ENCODE peak calls at places on chromosomes 7 and 10, in eight cellular contexts. One of them, this sample, is unnamed.

GRCh38 chr7:101125989-101126650 is 784 bp upstream of the SERPINE1 start:
- DNase-seq in HFF-Myc: peak
- DNase-seq in cardiac muscle cell: no peak
- DNase-seq in fibroblast of mammary gland: peak
- DNase-seq in AG04450: no peak
- DNase-seq in AG10803: peak
- DNase-seq in mesenchymal stem cell: no peak
- DNase-seq in cardiac fibroblast: peak
- DNase-seq in this sample: no peak

GRCh38 chr7:54542920-54543539 is 855 bp downstream of the VSTM2A start:
- DNase-seq in cardiac fibroblast: peak
- DNase-seq in HFF-Myc: peak
- DNase-seq in mesenchymal stem cell: peak
- DNase-seq in AG10803: peak
- DNase-seq in AG04450: no peak
- DNase-seq in fibroblast of mammary gland: peak
- DNase-seq in cardiac muscle cell: peak
- DNase-seq in this sample: peak

GRCh38 chr7:140358771-140359095 is 39.6 kb downstream of the SLC37A3 start:
- DNase-seq in cardiac fibroblast: no peak
- DNase-seq in fibroblast of mammary gland: no peak
- DNase-seq in AG04450: no peak
- DNase-seq in AG10803: no peak
- DNase-seq in mesenchymal stem cell: no peak
- DNase-seq in cardiac muscle cell: no peak
- DNase-seq in HFF-Myc: no peak
- DNase-seq in this sample: no peak

GRCh38 chr7:111357691-111358090 is 204.6 kb downstream of the IMMP2L start:
- DNase-seq in cardiac muscle cell: no peak
- DNase-seq in mesenchymal stem cell: peak
- DNase-seq in cardiac fibroblast: peak
- DNase-seq in HFF-Myc: peak
- DNase-seq in AG04450: no peak
- DNase-seq in fibroblast of mammary gland: peak
- DNase-seq in AG10803: peak
- DNase-seq in this sample: no peak

GRCh38 chr7:138186951-138187351 is 110.7 kb downstream of the AKR1D1 start:
- DNase-seq in AG04450: no peak
- DNase-seq in cardiac muscle cell: no peak
- DNase-seq in AG10803: peak
- DNase-seq in fibroblast of mammary gland: no peak
- DNase-seq in mesenchymal stem cell: peak
- DNase-seq in HFF-Myc: no peak
- DNase-seq in cardiac fibroblast: peak
- DNase-seq in this sample: no peak

GRCh38 chr7:155293721-155294642 is 3.7 kb upstream of the INSIG1 start:
- DNase-seq in AG04450: no peak
- DNase-seq in fibroblast of mammary gland: no peak
- DNase-seq in cardiac muscle cell: no peak
- DNase-seq in AG10803: no peak
- DNase-seq in HFF-Myc: no peak
- DNase-seq in mesenchymal stem cell: no peak
- DNase-seq in cardiac fibroblast: peak
- DNase-seq in this sample: no peak

GRCh38 chr7:87217983-87218653 is 1.4 kb downstream of the TMEM243 start:
- DNase-seq in AG04450: no peak
- DNase-seq in cardiac muscle cell: no peak
- DNase-seq in AG10803: no peak
- DNase-seq in cardiac fibroblast: no peak
- DNase-seq in mesenchymal stem cell: no peak
- DNase-seq in fibroblast of mammary gland: no peak
- DNase-seq in HFF-Myc: no peak
- DNase-seq in this sample: no peak

GRCh38 chr10:97975598-97975997 is 54.8 kb downstream of the CRTAC1 start:
- DNase-seq in AG10803: no peak
- DNase-seq in HFF-Myc: no peak
- DNase-seq in cardiac fibroblast: no peak
- DNase-seq in fibroblast of mammary gland: no peak
- DNase-seq in mesenchymal stem cell: no peak
- DNase-seq in AG04450: no peak
- DNase-seq in cardiac muscle cell: no peak
- DNase-seq in this sample: peak

GRCh38 chr7:135971366-135971725 is 5.8 kb downstream of the MTPN start:
- DNase-seq in AG04450: no peak
- DNase-seq in mesenchymal stem cell: no peak
- DNase-seq in cardiac muscle cell: no peak
- DNase-seq in cardiac fibroblast: no peak
- DNase-seq in HFF-Myc: no peak
- DNase-seq in fibroblast of mammary gland: no peak
- DNase-seq in AG10803: no peak
- DNase-seq in this sample: no peak

GRCh38 chr10:128542659-128543058 is 416.4 kb upstream of the MKI67 start:
- DNase-seq in AG10803: no peak
- DNase-seq in fibroblast of mammary gland: no peak
- DNase-seq in HFF-Myc: no peak
- DNase-seq in mesenchymal stem cell: no peak
- DNase-seq in AG04450: no peak
- DNase-seq in cardiac muscle cell: peak
- DNase-seq in cardiac fibroblast: no peak
- DNase-seq in this sample: no peak

GRCh38 chr10:43084812-43085211 is 7.9 kb downstream of the RET start:
- DNase-seq in cardiac muscle cell: no peak
- DNase-seq in AG10803: no peak
- DNase-seq in AG04450: no peak
- DNase-seq in cardiac fibroblast: no peak
- DNase-seq in mesenchymal stem cell: no peak
- DNase-seq in fibroblast of mammary gland: no peak
- DNase-seq in HFF-Myc: no peak
- DNase-seq in this sample: no peak

DNA sequence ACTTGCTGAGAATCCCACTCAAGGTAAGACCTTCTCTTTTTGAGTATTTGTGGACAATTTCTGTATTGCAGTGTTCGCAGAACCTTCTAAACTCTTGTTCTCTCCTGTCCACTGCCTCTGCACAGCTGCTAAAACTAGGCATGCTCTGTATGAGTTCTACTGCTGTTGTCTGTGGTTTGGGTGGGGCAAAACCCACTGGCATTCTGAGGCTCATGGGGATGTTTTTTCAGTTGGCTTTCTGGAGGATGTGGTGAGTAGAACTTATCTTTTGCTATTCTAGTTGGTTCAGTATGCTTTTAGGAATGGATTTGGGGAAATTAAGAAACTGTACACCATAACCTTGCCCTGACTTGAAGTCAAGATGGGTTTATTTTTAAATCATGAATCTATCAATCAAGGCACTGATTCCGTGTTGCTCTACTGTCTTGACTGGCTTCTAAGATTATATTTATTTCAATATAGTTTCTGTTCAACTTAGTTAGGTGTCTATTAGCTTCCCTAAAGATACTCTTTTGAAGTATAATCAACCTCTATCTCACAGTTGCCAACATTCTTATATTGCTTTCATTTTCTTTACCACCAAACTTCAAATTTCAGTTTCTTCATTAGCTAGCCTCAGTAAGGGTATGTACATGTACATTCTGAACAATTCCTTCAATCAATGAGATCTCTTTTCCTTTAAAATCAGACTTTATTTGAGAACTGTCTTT is 25.0 kb upstream of the C1GALT1 start:
- DNase-seq in cardiac muscle cell: no peak
- DNase-seq in mesenchymal stem cell: peak
- DNase-seq in fibroblast of mammary gland: peak
- DNase-seq in AG10803: peak
- DNase-seq in cardiac fibroblast: peak
- DNase-seq in HFF-Myc: no peak
- DNase-seq in AG04450: peak
- DNase-seq in this sample: no peak
- H3K4me3 ChIP-seq in cardiac muscle cell: no peak
- H3K4me3 ChIP-seq in mesenchymal stem cell: peak
- H3K4me3 ChIP-seq in fibroblast of mammary gland: peak
- H3K4me3 ChIP-seq in AG10803: peak
- H3K4me3 ChIP-seq in cardiac fibroblast: no peak
- H3K4me3 ChIP-seq in HFF-Myc: no peak
- H3K4me3 ChIP-seq in AG04450: peak
- H3K4me3 ChIP-seq in this sample: no peak

DNA sequence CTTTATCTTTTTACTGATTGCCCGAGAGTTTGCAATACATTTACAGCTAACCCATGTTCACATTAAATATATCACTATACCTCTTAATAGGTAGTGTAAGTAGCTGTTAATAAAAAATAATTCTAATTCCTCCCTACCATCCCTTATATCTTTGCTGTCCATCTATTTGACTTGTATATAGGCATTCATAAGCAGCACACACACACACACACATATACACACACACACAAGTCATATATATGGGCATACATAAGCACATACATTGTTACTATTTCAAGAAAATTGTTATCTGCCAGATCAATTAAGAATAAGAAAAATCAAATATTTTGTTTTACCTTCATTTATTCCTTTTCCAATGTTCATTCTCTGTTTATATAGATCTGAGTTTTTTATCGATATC is 176.4 kb downstream of the PPP1R3A start:
- DNase-seq in AG10803: no peak
- DNase-seq in AG04450: no peak
- DNase-seq in mesenchymal stem cell: no peak
- DNase-seq in cardiac muscle cell: no peak
- DNase-seq in cardiac fibroblast: no peak
- DNase-seq in HFF-Myc: no peak
- DNase-seq in fibroblast of mammary gland: no peak
- DNase-seq in this sample: no peak
- H3K4me3 ChIP-seq in AG10803: no peak
- H3K4me3 ChIP-seq in AG04450: no peak
- H3K4me3 ChIP-seq in mesenchymal stem cell: no peak
- H3K4me3 ChIP-seq in cardiac muscle cell: no peak
- H3K4me3 ChIP-seq in cardiac fibroblast: no peak
- H3K4me3 ChIP-seq in HFF-Myc: no peak
- H3K4me3 ChIP-seq in fibroblast of mammary gland: no peak
- H3K4me3 ChIP-seq in this sample: no peak

GRCh38 chr10:125340871-125341270 is 180.5 kb upstream of the CTBP2 start:
- DNase-seq in cardiac muscle cell: no peak
- DNase-seq in AG04450: no peak
- DNase-seq in AG10803: no peak
- DNase-seq in cardiac fibroblast: peak
- DNase-seq in fibroblast of mammary gland: peak
- DNase-seq in mesenchymal stem cell: peak
- DNase-seq in HFF-Myc: no peak
- DNase-seq in this sample: no peak

GRCh38 chr10:125341611-125342010 is 181.2 kb upstream of the CTBP2 start:
- DNase-seq in mesenchymal stem cell: peak
- DNase-seq in AG04450: no peak
- DNase-seq in HFF-Myc: no peak
- DNase-seq in cardiac fibroblast: no peak
- DNase-seq in fibroblast of mammary gland: no peak
- DNase-seq in cardiac muscle cell: no peak
- DNase-seq in AG10803: no peak
- DNase-seq in this sample: no peak

GRCh38 chr10:125348536-125348935 is 188.2 kb upstream of the CTBP2 start:
- DNase-seq in mesenchymal stem cell: no peak
- DNase-seq in cardiac fibroblast: no peak
- DNase-seq in fibroblast of mammary gland: no peak
- DNase-seq in AG04450: no peak
- DNase-seq in AG10803: no peak
- DNase-seq in cardiac muscle cell: no peak
- DNase-seq in HFF-Myc: no peak
- DNase-seq in this sample: no peak

GRCh38 chr10:125344573-125345121 is 184.3 kb upstream of the CTBP2 start:
- DNase-seq in cardiac fibroblast: no peak
- DNase-seq in HFF-Myc: no peak
- DNase-seq in cardiac muscle cell: no peak
- DNase-seq in AG04450: no peak
- DNase-seq in AG10803: no peak
- DNase-seq in mesenchymal stem cell: no peak
- DNase-seq in fibroblast of mammary gland: no peak
- DNase-seq in this sample: peak

DNA sequence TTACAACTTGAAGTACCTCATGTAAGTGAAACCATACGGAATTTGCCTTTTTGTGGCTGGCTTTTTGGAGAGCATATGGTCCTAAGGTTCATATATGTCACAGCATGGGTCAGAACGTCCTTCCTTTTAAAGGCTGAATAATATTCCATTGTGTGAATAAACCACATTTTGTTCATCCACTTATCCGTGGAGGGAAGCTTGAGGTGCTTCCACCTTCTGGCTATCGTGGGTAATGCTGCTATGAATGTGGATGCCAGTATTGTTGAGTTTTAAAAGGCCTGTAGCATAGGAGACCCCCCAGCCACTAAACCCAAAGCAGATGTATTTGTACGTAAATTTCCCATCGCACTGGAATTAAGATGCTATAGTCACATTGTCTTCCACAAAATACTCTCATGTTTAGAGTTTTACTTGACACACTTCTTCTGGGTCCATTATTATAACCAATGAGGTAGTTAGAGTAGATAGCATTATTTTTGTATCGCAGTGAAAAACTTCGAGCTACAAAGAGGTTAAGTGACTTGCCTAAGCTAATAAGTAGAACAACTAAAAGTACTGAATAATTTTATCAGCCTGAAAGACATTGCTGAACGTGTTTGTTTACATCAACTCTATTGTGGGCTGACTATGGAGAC is 182.9 kb upstream of the CTBP2 start:
- DNase-seq in cardiac muscle cell: peak
- DNase-seq in HFF-Myc: peak
- DNase-seq in fibroblast of mammary gland: peak
- DNase-seq in AG10803: peak
- DNase-seq in cardiac fibroblast: peak
- DNase-seq in AG04450: no peak
- DNase-seq in mesenchymal stem cell: peak
- DNase-seq in this sample: peak
- H3K4me3 ChIP-seq in cardiac muscle cell: no peak
- H3K4me3 ChIP-seq in HFF-Myc: no peak
- H3K4me3 ChIP-seq in fibroblast of mammary gland: no peak
- H3K4me3 ChIP-seq in AG10803: no peak
- H3K4me3 ChIP-seq in cardiac fibroblast: no peak
- H3K4me3 ChIP-seq in AG04450: no peak
- H3K4me3 ChIP-seq in mesenchymal stem cell: no peak
- H3K4me3 ChIP-seq in this sample: no peak

GRCh38 chr10:77687018-77687417 is 49.4 kb upstream of the KCNMA1 start:
- DNase-seq in HFF-Myc: no peak
- DNase-seq in mesenchymal stem cell: no peak
- DNase-seq in cardiac fibroblast: no peak
- DNase-seq in AG10803: no peak
- DNase-seq in AG04450: no peak
- DNase-seq in fibroblast of mammary gland: no peak
- DNase-seq in cardiac muscle cell: no peak
- DNase-seq in this sample: no peak
- H3K4me3 ChIP-seq in HFF-Myc: no peak
- H3K4me3 ChIP-seq in mesenchymal stem cell: no peak
- H3K4me3 ChIP-seq in cardiac fibroblast: no peak
- H3K4me3 ChIP-seq in AG10803: no peak
- H3K4me3 ChIP-seq in AG04450: no peak
- H3K4me3 ChIP-seq in fibroblast of mammary gland: no peak
- H3K4me3 ChIP-seq in cardiac muscle cell: no peak
- H3K4me3 ChIP-seq in this sample: no peak

GRCh38 chr7:24912874-24913514 is 67.0 kb downstream of the OSBPL3 start:
- DNase-seq in cardiac fibroblast: no peak
- DNase-seq in AG04450: no peak
- DNase-seq in fibroblast of mammary gland: no peak
- DNase-seq in cardiac muscle cell: no peak
- DNase-seq in HFF-Myc: no peak
- DNase-seq in mesenchymal stem cell: no peak
- DNase-seq in AG10803: no peak
- DNase-seq in this sample: no peak
- H3K4me3 ChIP-seq in cardiac fibroblast: no peak
- H3K4me3 ChIP-seq in AG04450: no peak
- H3K4me3 ChIP-seq in fibroblast of mammary gland: no peak
- H3K4me3 ChIP-seq in cardiac muscle cell: no peak
- H3K4me3 ChIP-seq in HFF-Myc: no peak
- H3K4me3 ChIP-seq in mesenchymal stem cell: no peak
- H3K4me3 ChIP-seq in AG10803: no peak
- H3K4me3 ChIP-seq in this sample: no peak

This sample was measured in H7.